ENCODE peak calls at places on chromosome 2, in nine cellular contexts. One of them, this sample, is unnamed.

GRCh38 chr2:23694058-23695045 is 232.6 kb downstream of the ATAD2B start:
- DNase-seq in uterus: no peak
- DNase-seq in fibroblast of the aortic adventitia: no peak
- DNase-seq in lower lobe of right lung: no peak
- DNase-seq in fibroblast of mammary gland: no peak
- DNase-seq in GM12864: no peak
- DNase-seq in tibial artery: peak; percentile 16
- DNase-seq in K562: no peak
- DNase-seq in right lobe of liver: peak; percentile 19
- DNase-seq in this sample: no peak

GRCh38 chr2:45505138-45505537 is 105.9 kb downstream of the SRBD1 start:
- DNase-seq in fibroblast of the aortic adventitia: no peak
- DNase-seq in fibroblast of mammary gland: no peak
- DNase-seq in tibial artery: no peak
- DNase-seq in GM12864: no peak
- DNase-seq in uterus: no peak
- DNase-seq in right lobe of liver: no peak
- DNase-seq in lower lobe of right lung: no peak
- DNase-seq in K562: no peak
- DNase-seq in this sample: no peak

GRCh38 chr2:226184940-226185575 is 614.6 kb downstream of the IRS1 start:
- DNase-seq in lower lobe of right lung: no peak
- DNase-seq in fibroblast of mammary gland: peak; percentile 69
- DNase-seq in uterus: no peak
- DNase-seq in GM12864: no peak
- DNase-seq in tibial artery: no peak
- DNase-seq in right lobe of liver: no peak
- DNase-seq in fibroblast of the aortic adventitia: peak; percentile 56
- DNase-seq in K562: no peak
- DNase-seq in this sample: no peak

GRCh38 chr2:98343371-98343770 is 2.9 kb upstream of the CNGA3 start:
- DNase-seq in K562: no peak
- DNase-seq in fibroblast of the aortic adventitia: no peak
- DNase-seq in GM12864: no peak
- DNase-seq in uterus: no peak
- DNase-seq in right lobe of liver: no peak
- DNase-seq in fibroblast of mammary gland: no peak
- DNase-seq in lower lobe of right lung: no peak
- DNase-seq in tibial artery: no peak
- DNase-seq in this sample: no peak

GRCh38 chr2:221200184-221200839 is 371.8 kb downstream of the EPHA4 start:
- DNase-seq in fibroblast of mammary gland: no peak
- DNase-seq in uterus: no peak
- DNase-seq in K562: no peak
- DNase-seq in lower lobe of right lung: no peak
- DNase-seq in fibroblast of the aortic adventitia: no peak
- DNase-seq in tibial artery: no peak
- DNase-seq in right lobe of liver: no peak
- DNase-seq in GM12864: no peak
- DNase-seq in this sample: peak; percentile 57

GRCh38 chr2:37527362-37527761 is 144.1 kb downstream of the CDC42EP3 start:
- DNase-seq in fibroblast of the aortic adventitia: no peak
- DNase-seq in uterus: no peak
- DNase-seq in lower lobe of right lung: no peak
- DNase-seq in GM12864: no peak
- DNase-seq in right lobe of liver: no peak
- DNase-seq in fibroblast of mammary gland: no peak
- DNase-seq in K562: no peak
- DNase-seq in tibial artery: no peak
- DNase-seq in this sample: no peak

GRCh38 chr2:15357922-15358321 is 203.2 kb downstream of the NBAS start:
- DNase-seq in lower lobe of right lung: no peak
- DNase-seq in K562: no peak
- DNase-seq in right lobe of liver: no peak
- DNase-seq in uterus: no peak
- DNase-seq in fibroblast of the aortic adventitia: no peak
- DNase-seq in GM12864: no peak
- DNase-seq in fibroblast of mammary gland: no peak
- DNase-seq in tibial artery: no peak
- DNase-seq in this sample: no peak

GRCh38 chr2:31319391-31320175 is 85.6 kb downstream of the EHD3 start:
- DNase-seq in K562: no peak
- DNase-seq in uterus: no peak
- DNase-seq in tibial artery: peak; percentile 45
- DNase-seq in fibroblast of mammary gland: peak; percentile 53
- DNase-seq in lower lobe of right lung: peak; percentile 52
- DNase-seq in right lobe of liver: no peak
- DNase-seq in fibroblast of the aortic adventitia: no peak
- DNase-seq in GM12864: peak; percentile 42
- DNase-seq in this sample: peak; percentile 38

GRCh38 chr2:121903037-121903689 is 147.7 kb downstream of the TSN start:
- DNase-seq in tibial artery: no peak
- DNase-seq in fibroblast of mammary gland: no peak
- DNase-seq in right lobe of liver: no peak
- DNase-seq in lower lobe of right lung: no peak
- DNase-seq in uterus: no peak
- DNase-seq in GM12864: no peak
- DNase-seq in fibroblast of the aortic adventitia: no peak
- DNase-seq in K562: no peak
- DNase-seq in this sample: no peak

GRCh38 chr2:110157153-110157793 is 41.7 kb upstream of the MALL start:
- DNase-seq in lower lobe of right lung: no peak
- DNase-seq in fibroblast of the aortic adventitia: peak; percentile 89
- DNase-seq in K562: peak; percentile 27
- DNase-seq in uterus: no peak
- DNase-seq in tibial artery: no peak
- DNase-seq in right lobe of liver: no peak
- DNase-seq in GM12864: peak; percentile 15
- DNase-seq in fibroblast of mammary gland: peak; percentile 88
- DNase-seq in this sample: peak; percentile 13

GRCh38 chr2:131104487-131105155 is 515 bp upstream of the PLEKHB2 start:
- DNase-seq in lower lobe of right lung: peak; percentile 85
- DNase-seq in K562: peak; percentile 69
- DNase-seq in fibroblast of mammary gland: peak; percentile 80
- DNase-seq in uterus: no peak
- DNase-seq in tibial artery: peak; percentile 76
- DNase-seq in GM12864: no peak
- DNase-seq in fibroblast of the aortic adventitia: peak; percentile 85
- DNase-seq in right lobe of liver: peak; percentile 62
- DNase-seq in this sample: peak; percentile 87

GRCh38 chr2:130370490-130370889 is 14.6 kb downstream of the PTPN18 start:
- DNase-seq in tibial artery: no peak
- DNase-seq in K562: peak; percentile 29
- DNase-seq in right lobe of liver: no peak
- DNase-seq in fibroblast of mammary gland: no peak
- DNase-seq in lower lobe of right lung: no peak
- DNase-seq in uterus: no peak
- DNase-seq in fibroblast of the aortic adventitia: no peak
- DNase-seq in GM12864: no peak
- DNase-seq in this sample: peak; percentile 87

GRCh38 chr2:218369374-218369773 is 12.7 kb upstream of the SLC11A1 start:
- DNase-seq in uterus: no peak
- DNase-seq in K562: no peak
- DNase-seq in GM12864: no peak
- DNase-seq in right lobe of liver: peak; percentile 39
- DNase-seq in fibroblast of mammary gland: no peak
- DNase-seq in lower lobe of right lung: peak; percentile 64
- DNase-seq in fibroblast of the aortic adventitia: no peak
- DNase-seq in tibial artery: peak; percentile 12
- DNase-seq in this sample: peak; percentile 22

GRCh38 chr2:8993902-8994278 is 9.6 kb downstream of the MBOAT2 start:
- DNase-seq in right lobe of liver: no peak
- DNase-seq in lower lobe of right lung: no peak
- DNase-seq in GM12864: no peak
- DNase-seq in tibial artery: no peak
- DNase-seq in fibroblast of mammary gland: peak; percentile 77
- DNase-seq in K562: no peak
- DNase-seq in uterus: no peak
- DNase-seq in fibroblast of the aortic adventitia: no peak
- DNase-seq in this sample: no peak

GRCh38 chr2:199602896-199603482 is 145.2 kb upstream of the SATB2 start:
- DNase-seq in K562: no peak
- DNase-seq in lower lobe of right lung: no peak
- DNase-seq in tibial artery: no peak
- DNase-seq in uterus: no peak
- DNase-seq in GM12864: no peak
- DNase-seq in fibroblast of the aortic adventitia: no peak
- DNase-seq in right lobe of liver: no peak
- DNase-seq in fibroblast of mammary gland: no peak
- DNase-seq in this sample: no peak

GRCh38 chr2:120783371-120783791 is 47.7 kb downstream of the GLI2 start:
- DNase-seq in tibial artery: no peak
- DNase-seq in K562: no peak
- DNase-seq in GM12864: no peak
- DNase-seq in fibroblast of mammary gland: peak; percentile 44
- DNase-seq in right lobe of liver: no peak
- DNase-seq in lower lobe of right lung: no peak
- DNase-seq in fibroblast of the aortic adventitia: peak; percentile 75
- DNase-seq in uterus: no peak
- DNase-seq in this sample: no peak

GRCh38 chr2:240705204-240705781 is 13.6 kb downstream of the AQP12A start:
- DNase-seq in fibroblast of the aortic adventitia: no peak
- DNase-seq in K562: no peak
- DNase-seq in uterus: no peak
- DNase-seq in GM12864: no peak
- DNase-seq in lower lobe of right lung: no peak
- DNase-seq in right lobe of liver: peak; percentile 21
- DNase-seq in fibroblast of mammary gland: no peak
- DNase-seq in tibial artery: no peak
- DNase-seq in this sample: no peak

GRCh38 chr2:168059758-168060157 is 187.6 kb downstream of the STK39 start:
- DNase-seq in fibroblast of the aortic adventitia: no peak
- DNase-seq in GM12864: no peak
- DNase-seq in lower lobe of right lung: no peak
- DNase-seq in right lobe of liver: no peak
- DNase-seq in tibial artery: no peak
- DNase-seq in fibroblast of mammary gland: no peak
- DNase-seq in uterus: no peak
- DNase-seq in K562: no peak
- DNase-seq in this sample: no peak

DNA sequence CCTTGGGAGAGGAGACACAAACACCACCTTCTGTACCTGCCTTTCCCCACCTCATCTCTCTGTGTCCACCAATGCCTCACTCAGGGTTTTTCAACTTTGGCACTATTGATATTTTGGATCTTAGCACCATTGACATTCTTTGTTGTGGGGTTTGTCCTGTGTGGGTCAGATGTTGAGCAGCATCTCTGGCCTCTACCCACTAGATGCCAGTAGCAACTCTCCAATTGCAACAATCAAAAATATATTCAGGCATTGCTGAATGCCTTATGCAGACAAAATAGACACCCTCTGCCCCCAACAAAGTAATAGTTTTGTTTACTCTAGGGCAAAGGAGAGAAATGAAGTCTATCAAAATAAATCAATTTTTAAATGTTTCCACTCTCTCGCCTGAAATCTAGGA is 1384.3 kb upstream of the NXPH2 start:
- DNase-seq in fibroblast of mammary gland: no peak
- DNase-seq in uterus: no peak
- DNase-seq in K562: no peak
- DNase-seq in GM12864: no peak
- DNase-seq in right lobe of liver: no peak
- DNase-seq in lower lobe of right lung: no peak
- DNase-seq in tibial artery: no peak
- DNase-seq in fibroblast of the aortic adventitia: peak; percentile 1
- DNase-seq in this sample: no peak
- TF ChIP-seq CTCF in fibroblast of mammary gland: no peak
- TF ChIP-seq CTCF in uterus: no peak
- TF ChIP-seq CTCF in K562: no peak
- TF ChIP-seq CTCF in GM12864: no peak
- TF ChIP-seq CTCF in right lobe of liver: no peak
- TF ChIP-seq CTCF in lower lobe of right lung: no peak
- TF ChIP-seq CTCF in tibial artery: peak; percentile 10
- TF ChIP-seq CTCF in fibroblast of the aortic adventitia: peak; percentile 10
- TF ChIP-seq CTCF in this sample: no peak

GRCh38 chr2:196083601-196084000 is 15.0 kb upstream of the DNAH7 start:
- DNase-seq in tibial artery: no peak
- DNase-seq in right lobe of liver: no peak
- DNase-seq in lower lobe of right lung: no peak
- DNase-seq in fibroblast of the aortic adventitia: no peak
- DNase-seq in fibroblast of mammary gland: no peak
- DNase-seq in uterus: no peak
- DNase-seq in K562: no peak
- DNase-seq in GM12864: no peak
- DNase-seq in this sample: no peak

GRCh38 chr2:196077821-196078220 is 9.2 kb upstream of the DNAH7 start:
- DNase-seq in right lobe of liver: no peak
- DNase-seq in K562: no peak
- DNase-seq in lower lobe of right lung: no peak
- DNase-seq in fibroblast of mammary gland: peak; percentile 68
- DNase-seq in GM12864: no peak
- DNase-seq in tibial artery: no peak
- DNase-seq in uterus: no peak
- DNase-seq in fibroblast of the aortic adventitia: no peak
- DNase-seq in this sample: no peak

GRCh38 chr2:196076778-196077568 is 8.3 kb upstream of the DNAH7 start:
- DNase-seq in fibroblast of the aortic adventitia: no peak
- DNase-seq in fibroblast of mammary gland: no peak
- DNase-seq in tibial artery: no peak
- DNase-seq in GM12864: no peak
- DNase-seq in lower lobe of right lung: no peak
- DNase-seq in right lobe of liver: no peak
- DNase-seq in K562: no peak
- DNase-seq in uterus: no peak
- DNase-seq in this sample: no peak

GRCh38 chr2:196079052-196079451 is 10.4 kb upstream of the DNAH7 start:
- DNase-seq in uterus: no peak
- DNase-seq in lower lobe of right lung: no peak
- DNase-seq in K562: no peak
- DNase-seq in fibroblast of mammary gland: no peak
- DNase-seq in GM12864: no peak
- DNase-seq in fibroblast of the aortic adventitia: no peak
- DNase-seq in tibial artery: no peak
- DNase-seq in right lobe of liver: no peak
- DNase-seq in this sample: no peak

GRCh38 chr2:196080526-196080925 is 11.9 kb upstream of the DNAH7 start:
- DNase-seq in fibroblast of the aortic adventitia: no peak
- DNase-seq in fibroblast of mammary gland: no peak
- DNase-seq in tibial artery: no peak
- DNase-seq in right lobe of liver: no peak
- DNase-seq in K562: no peak
- DNase-seq in uterus: no peak
- DNase-seq in lower lobe of right lung: no peak
- DNase-seq in GM12864: no peak
- DNase-seq in this sample: no peak
- H3K4me3 ChIP-seq in fibroblast of the aortic adventitia: no peak overlapping the region
- H3K4me3 ChIP-seq in fibroblast of mammary gland: no peak overlapping the region
- H3K4me3 ChIP-seq in tibial artery: no peak overlapping the region
- H3K4me3 ChIP-seq in right lobe of liver: no peak overlapping the region
- H3K4me3 ChIP-seq in K562: no peak overlapping the region
- H3K4me3 ChIP-seq in uterus: no peak overlapping the region
- H3K4me3 ChIP-seq in lower lobe of right lung: no peak overlapping the region
- H3K4me3 ChIP-seq in GM12864: no peak overlapping the region
- H3K4me3 ChIP-seq in this sample: no peak overlapping the region

GRCh38 chr2:72952110-72952823 is 34.9 kb downstream of the EMX1 start:
- DNase-seq in tibial artery: no peak
- DNase-seq in uterus: no peak
- DNase-seq in GM12864: no peak
- DNase-seq in fibroblast of mammary gland: no peak
- DNase-seq in right lobe of liver: no peak
- DNase-seq in K562: no peak
- DNase-seq in lower lobe of right lung: no peak
- DNase-seq in fibroblast of the aortic adventitia: no peak
- DNase-seq in this sample: no peak
- TF ChIP-seq CTCF in tibial artery: no peak
- TF ChIP-seq CTCF in uterus: no peak
- TF ChIP-seq CTCF in GM12864: no peak
- TF ChIP-seq CTCF in fibroblast of mammary gland: peak; percentile 4
- TF ChIP-seq CTCF in right lobe of liver: no peak
- TF ChIP-seq CTCF in K562: peak; percentile 4
- TF ChIP-seq CTCF in lower lobe of right lung: no peak
- TF ChIP-seq CTCF in fibroblast of the aortic adventitia: no peak
- TF ChIP-seq CTCF in this sample: peak; percentile 34

GRCh38 chr2:222672068-222672401 is 577 bp downstream of the MOGAT1 start:
- DNase-seq in uterus: no peak
- DNase-seq in GM12864: no peak
- DNase-seq in right lobe of liver: no peak
- DNase-seq in lower lobe of right lung: no peak
- DNase-seq in fibroblast of mammary gland: no peak
- DNase-seq in K562: no peak
- DNase-seq in tibial artery: no peak
- DNase-seq in fibroblast of the aortic adventitia: no peak
- DNase-seq in this sample: no peak
- H3K4me3 ChIP-seq in uterus: no peak overlapping the region
- H3K4me3 ChIP-seq in GM12864: no peak overlapping the region
- H3K4me3 ChIP-seq in right lobe of liver: peak overlapping the region; percentile 47
- H3K4me3 ChIP-seq in lower lobe of right lung: peak overlapping the region; percentile 57
- H3K4me3 ChIP-seq in fibroblast of mammary gland: peak overlapping the region; percentile 43
- H3K4me3 ChIP-seq in K562: no peak overlapping the region
- H3K4me3 ChIP-seq in tibial artery: peak overlapping the region; percentile 43
- H3K4me3 ChIP-seq in fibroblast of the aortic adventitia: peak overlapping the region; percentile 58
- H3K4me3 ChIP-seq in this sample: no peak overlapping the region